ENCODE peak calls at places on chromosomes 3 and 15, in seven cellular contexts. X is A549, V is SK-N-SH, R is stomach, F is upper lobe of left lung, Q is tibial nerve, A is breast epithelium. C is an unnamed sample.

GRCh38 chr3:40309925-40310635 is 573 bp downstream of the EIF1B start:
- DNase-seq in X (peak; percentile 5), V (peak; percentile 80), R (peak; percentile 33), F (peak; percentile 93), Q (no peak), A (peak; percentile 53), C (peak; percentile 61)

GRCh38 chr3:11185564-11186317 is 31.4 kb downstream of the HRH1 start:
- DNase-seq in X (peak; percentile 83), V (no peak), R (peak; percentile 75), F (no peak), Q (peak; percentile 62), A (peak; percentile 91), C (peak; percentile 95)

GRCh38 chr3:183688869-183689268 is 8.7 kb upstream of the YEATS2 start:
- DNase-seq in X (peak; percentile 31), V (no peak), R (no peak), F (no peak), Q (no peak), A (no peak), C (peak; percentile 12)

GRCh38 chr3:12810013-12810780 is 13.7 kb downstream of the CAND2 start:
- DNase-seq in X (peak; percentile 91), V (peak; percentile 100), R (peak; percentile 98), F (peak; percentile 98), Q (peak; percentile 97), A (peak; percentile 91), C (peak; percentile 94)

GRCh38 chr15:71800835-71801745 is 9.3 kb upstream of the NR2E3 start:
- DNase-seq in X (peak; percentile 96), V (peak; percentile 72), R (peak; percentile 43), F (no peak), Q (no peak), A (no peak), C (peak; percentile 77)

GRCh38 chr3:14513566-14514322 is 26.4 kb downstream of the GRIP2 start:
- DNase-seq in X (no peak), V (no peak), R (no peak), F (no peak), Q (no peak), A (peak; percentile 48), C (no peak)

GRCh38 chr3:137764563-137765309 is 621 bp downstream of the SOX14 start:
- DNase-seq in X (no peak), V (peak; percentile 45), R (no peak), F (peak; percentile 71), Q (no peak), A (no peak), C (no peak)

GRCh38 chr3:16151109-16151508 is 23.4 kb upstream of the GALNT15 start:
- DNase-seq in X (peak; percentile 19), V (no peak), R (no peak), F (no peak), Q (peak; percentile 76), A (no peak), C (peak; percentile 95)

GRCh38 chr3:141456328-141456689 is 30.5 kb upstream of the RASA2 start:
- DNase-seq in X (no peak), V (no peak), R (no peak), F (no peak), Q (no peak), A (no peak), C (peak; percentile 78)

GRCh38 chr3:42247576-42248027 is 18.4 kb downstream of the CCK start:
- DNase-seq in X (peak; percentile 18), V (peak; percentile 58), R (peak; percentile 64), F (no peak), Q (no peak), A (no peak), C (peak; percentile 70)

GRCh38 chr3:13475871-13476590 is 4.1 kb upstream of the HDAC11 start:
- DNase-seq in X (no peak), V (no peak), R (no peak), F (no peak), Q (no peak), A (no peak), C (no peak)

GRCh38 chr3:64318670-64319271 is 93.5 kb upstream of the PRICKLE2 start:
- DNase-seq in X (no peak), V (no peak), R (no peak), F (no peak), Q (no peak), A (no peak), C (no peak)

GRCh38 chr15:100002091-100002620 is 268.9 kb upstream of the LYSMD4 start:
- DNase-seq in X (no peak), V (no peak), R (no peak), F (no peak), Q (no peak), A (peak; percentile 20), C (no peak)

GRCh38 chr3:10389995-10390394 is 69.1 kb upstream of the SEC13 start:
- DNase-seq in X (no peak), V (no peak), R (no peak), F (no peak), Q (no peak), A (no peak), C (no peak)

GRCh38 chr15:99476413-99477222 is 89.2 kb upstream of the MEF2A start:
- DNase-seq in X (peak; percentile 87), V (peak; percentile 78), R (peak; percentile 43), F (peak; percentile 86), Q (no peak), A (no peak), C (no peak)

GRCh38 chr15:100786901-100787566 is 92.6 kb upstream of the ALDH1A3 start:
- DNase-seq in X (no peak), V (no peak), R (no peak), F (no peak), Q (peak; percentile 9), A (no peak), C (no peak)

GRCh38 chr3:36648241-36649034 is 115.9 kb downstream of the DCLK3 start:
- DNase-seq in X (peak; percentile 76), V (no peak), R (no peak), F (no peak), Q (no peak), A (no peak), C (no peak)

GRCh38 chr3:42557849-42558248 is 23.9 kb downstream of the SEC22C start:
- DNase-seq in X (no peak), V (no peak), R (no peak), F (no peak), Q (no peak), A (no peak), C (no peak)

GRCh38 chr3:175176556-175176955 is 317.4 kb downstream of the NAALADL2 start:
- DNase-seq in X (no peak), V (no peak), R (no peak), F (no peak), Q (no peak), A (no peak), C (no peak)

GRCh38 chr15:59741274-59741906 is 52.3 kb upstream of the BNIP2 start:
- DNase-seq in X (peak; percentile 40), V (peak; percentile 52), R (no peak), F (no peak), Q (no peak), A (no peak), C (peak; percentile 24)

GRCh38 chr3:133209871-133210550 is 171.8 kb downstream of the TMEM108 start:
- DNase-seq in X (no peak), V (no peak), R (no peak), F (no peak), Q (no peak), A (no peak), C (peak; percentile 72)

DNA sequence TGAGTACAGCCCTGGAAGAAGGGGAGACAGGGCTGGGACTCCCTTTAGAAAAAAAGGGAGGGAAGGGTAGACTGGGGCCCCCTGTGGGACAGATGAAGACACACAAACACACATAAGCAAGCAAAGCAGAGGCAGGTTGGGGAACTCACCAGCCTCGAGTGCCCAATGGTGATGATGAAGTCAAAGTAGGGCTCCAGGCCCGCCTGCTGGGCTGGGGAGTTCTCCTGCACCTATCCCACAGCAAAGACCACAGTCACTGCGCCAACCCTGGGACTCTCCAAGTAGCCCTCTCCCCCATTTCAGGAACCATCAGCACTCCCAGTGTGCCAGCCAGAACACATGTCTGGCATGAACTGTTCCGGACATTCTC is 4.1 kb downstream of the GORASP1 start:
- DNase-seq in X (no peak), V (no peak), R (no peak), F (no peak), Q (no peak), A (no peak), C (no peak)
- TF ChIP-seq CTCF in X (no peak), V (peak; percentile 14), R (no peak), F (no peak), Q (no peak), A (no peak), C (peak; percentile 5)

GRCh38 chr3:58048301-58048700 is 40.1 kb downstream of the FLNB start:
- DNase-seq in X (no peak), V (no peak), R (no peak), F (no peak), Q (no peak), A (no peak), C (no peak)

GRCh38 chr3:58052373-58053273 is 44.4 kb downstream of the FLNB start:
- DNase-seq in X (peak; percentile 85), V (no peak), R (peak; percentile 78), F (peak; percentile 44), Q (peak; percentile 67), A (peak; percentile 73), C (no peak)

GRCh38 chr3:58047806-58048205 is 39.6 kb downstream of the FLNB start:
- DNase-seq in X (no peak), V (no peak), R (no peak), F (no peak), Q (no peak), A (no peak), C (no peak)

GRCh38 chr3:58049143-58049785 is 41.0 kb downstream of the FLNB start:
- DNase-seq in X (peak; percentile 83), V (no peak), R (peak; percentile 56), F (no peak), Q (no peak), A (peak; percentile 68), C (peak; percentile 71)

DNA sequence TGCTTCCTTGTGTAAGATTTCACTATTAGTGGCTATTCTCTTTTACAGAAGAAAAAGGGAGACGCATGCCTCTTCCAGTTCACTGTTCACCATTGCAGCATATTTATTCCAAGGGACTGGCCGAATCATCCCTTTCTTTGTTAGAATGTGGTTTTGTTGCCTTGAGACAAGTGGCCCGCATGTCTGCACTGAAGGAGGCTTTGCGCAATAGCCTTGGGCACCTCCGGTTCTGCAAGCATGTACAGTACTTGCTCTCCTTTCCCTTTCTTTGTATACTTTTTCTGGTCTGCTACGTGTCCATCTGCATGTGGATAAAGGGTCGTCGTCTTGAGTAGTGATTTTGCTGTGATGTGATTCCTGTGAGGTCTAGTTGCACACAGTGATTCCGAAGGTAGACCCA is 43.0 kb downstream of the FLNB start:
- DNase-seq in X (peak; percentile 65), V (no peak), R (no peak), F (no peak), Q (no peak), A (peak; percentile 67), C (peak; percentile 94)
- H3K4me1 ChIP-seq in X (peaks cover 100% of the 10 kb centered on the region), V (peaks cover 34% of the 10 kb centered on the region), R (peaks cover 96% of the 10 kb centered on the region), F (peaks cover 37% of the 10 kb centered on the region), Q (no peaks in the 10 kb centered on the region), A (peaks cover 16% of the 10 kb centered on the region), C (peaks cover 25% of the 10 kb centered on the region)

GRCh38 chr3:4584537-4585249 is 91.5 kb downstream of the ITPR1 start:
- DNase-seq in X (no peak), V (no peak), R (no peak), F (no peak), Q (no peak), A (no peak), C (no peak)
- TF ChIP-seq CTCF in X (no peak), V (no peak), R (no peak), F (no peak), Q (peak; percentile 20), A (no peak), C (peak; percentile 31)

DNA sequence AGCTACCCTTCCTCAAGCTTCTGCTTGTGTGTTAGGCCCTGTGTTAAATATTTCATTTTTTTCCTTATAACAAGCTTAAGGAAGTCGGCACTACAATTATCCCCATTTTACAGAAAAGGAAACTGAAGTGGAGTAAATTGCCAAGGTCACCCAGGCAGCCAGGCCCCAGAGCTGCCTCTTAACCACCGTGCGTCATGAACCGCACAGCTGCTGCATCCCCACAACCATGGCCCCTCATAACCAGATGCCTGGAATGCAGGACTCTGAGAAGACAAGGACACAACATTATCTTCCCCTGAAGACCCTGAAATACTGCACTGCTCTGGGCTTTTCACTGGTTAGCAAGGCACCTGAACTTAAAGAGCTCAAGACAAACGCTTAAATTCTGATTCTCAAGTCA is 14.6 kb downstream of the LRIG1 start:
- DNase-seq in X (no peak), V (no peak), R (no peak), F (no peak), Q (no peak), A (no peak), C (no peak)
- H3K4me1 ChIP-seq in X (peaks cover 2% of the 10 kb centered on the region), V (no peaks in the 10 kb centered on the region), R (peaks cover 97% of the 10 kb centered on the region), F (peaks cover 49% of the 10 kb centered on the region), Q (no peaks in the 10 kb centered on the region), A (peaks cover 48% of the 10 kb centered on the region), C (peaks cover 54% of the 10 kb centered on the region)